ENCODE peak calls at places on chromosomes 11 and 22, in six cellular contexts. G, D, V, C, H and I are unnamed samples.

GRCh38 chr11:110434952-110435779 is 5.4 kb downstream of the FDX1 start:
- DNase-seq in G (no peak), D (peak), V (peak), C (no peak), H (peak), I (no peak)

GRCh38 chr11:22657101-22657694 is 9.2 kb upstream of the GAS2 start:
- DNase-seq in G (no peak), D (no peak), V (peak), C (no peak), H (peak), I (no peak)

GRCh38 chr22:37503183-37503683 is 16.0 kb downstream of the CARD10 start:
- DNase-seq in G (no peak), D (no peak), V (no peak), C (no peak), H (no peak), I (no peak)

GRCh38 chr22:49964493-49965290 is 4.1 kb downstream of the PIM3 start:
- DNase-seq in G (no peak), D (no peak), V (no peak), C (no peak), H (no peak), I (no peak)

GRCh38 chr11:117750357-117750756 is 46.7 kb downstream of the DSCAML1 start:
- DNase-seq in G (no peak), D (no peak), V (no peak), C (no peak), H (no peak), I (no peak)

GRCh38 chr22:37485006-37485713 is 1.0 kb downstream of the MFNG start:
- DNase-seq in G (peak), D (no peak), V (peak), C (peak), H (no peak), I (no peak)

GRCh38 chr11:129283141-129283540 is 91.0 kb upstream of the ARHGAP32 start:
- DNase-seq in G (no peak), D (peak), V (no peak), C (no peak), H (peak), I (no peak)

GRCh38 chr11:6233984-6234313 is 487 bp downstream of the FHIP1B start:
- DNase-seq in G (no peak), D (no peak), V (no peak), C (no peak), H (peak), I (no peak)

GRCh38 chr11:64181506-64182411 is 4.2 kb upstream of the STIP1 start:
- DNase-seq in G (no peak), D (peak), V (peak), C (peak), H (peak), I (peak)

GRCh38 chr11:111001986-111002616 is 243.4 kb upstream of the POU2AF2 start:
- DNase-seq in G (no peak), D (peak), V (no peak), C (peak), H (no peak), I (no peak)

GRCh38 chr22:36673821-36674220 is 29.7 kb downstream of the CACNG2 start:
- DNase-seq in G (no peak), D (peak), V (no peak), C (no peak), H (no peak), I (no peak)